ENCODE peak calls at places on chromosomes 3 and 15, in four cellular contexts. W, S, O and N are unnamed samples.

GRCh38 chr3:10437272-10437994 is 68.0 kb downstream of the ATP2B2 start:
- DNase-seq in S (no peak), W (peak), O (no peak), N (no peak)

GRCh38 chr3:179615458-179616173 is 11.0 kb downstream of the NDUFB5 start:
- DNase-seq in O (no peak), W (no peak), S (no peak), N (no peak)

GRCh38 chr3:18703798-18704197 is 278.7 kb upstream of the SATB1 start:
- DNase-seq in W (no peak), O (no peak), S (no peak), N (no peak)

GRCh38 chr15:31563421-31563820 is 236.8 kb downstream of the KLF13 start:
- DNase-seq in S (no peak), W (no peak), O (no peak), N (no peak)

GRCh38 chr15:101399431-101399830 is 90.1 kb downstream of the PCSK6 start:
- DNase-seq in W (no peak), S (no peak), O (no peak), N (no peak)

GRCh38 chr3:33062814-33063346 is 34.1 kb downstream of the GLB1 start:
- DNase-seq in O (no peak), S (no peak), W (no peak), N (no peak)

GRCh38 chr3:45553469-45553974 is 41.0 kb upstream of the LIMD1 start:
- DNase-seq in S (no peak), O (no peak), W (peak), N (no peak)

GRCh38 chr3:173502983-173503568 is 105.5 kb downstream of the NLGN1 start:
- DNase-seq in W (no peak), O (no peak), S (no peak), N (no peak)

GRCh38 chr15:40420793-40421192 is 15.2 kb downstream of the IVD start:
- DNase-seq in W (no peak), O (no peak), S (peak), N (no peak)

GRCh38 chr15:71273731-71274447 is 158.6 kb downstream of the THSD4 start:
- DNase-seq in W (no peak), S (no peak), O (no peak), N (no peak)

GRCh38 chr3:60017631-60018030 is 967.8 kb upstream of the CFAP20DC start:
- DNase-seq in W (peak), O (no peak), S (no peak), N (no peak)

GRCh38 chr15:90871097-90871715 is 2.8 kb downstream of the FURIN start:
- DNase-seq in S (peak), W (peak), O (no peak), N (no peak)